ENCODE peak calls at places on chromosomes 11 and 22, in five cellular contexts. E is NCI-H774; B is GM04503; S is ascending aorta; X is activated naive CD4-positive, alpha-beta T cell treated with Interleukin-2 at 50 U/mL for 16 hours. M is an unnamed sample.

GRCh38 chr11:115439385-115439784 is 64.8 kb downstream of the CADM1 start:
- DNase-seq in E (no peak), S (no peak), B (no peak), X (no peak), M (no peak)

GRCh38 chr11:1508491-1508891 is 21.9 kb upstream of the MOB2 start:
- DNase-seq in B (no peak), X (no peak), S (no peak), E (no peak), M (no peak)

GRCh38 chr11:111707039-111707690 is 59.0 kb downstream of the PPP2R1B start:
- DNase-seq in B (no peak), E (no peak), S (no peak), X (no peak), M (no peak)

GRCh38 chr11:29173660-29174062 is 843.2 kb downstream of the KCNA4 start:
- DNase-seq in S (no peak), B (peak; percentile 54), E (no peak), X (no peak), M (no peak)

GRCh38 chr11:86955674-86956522 is 703 bp upstream of the FZD4 start:
- DNase-seq in B (no peak), S (peak; percentile 44), X (peak; percentile 21), E (peak; percentile 72), M (peak; percentile 44)

GRCh38 chr11:67372993-67373915 is at the start of gene CLCF1:
- DNase-seq in X (peak; percentile 75), B (peak; percentile 56), S (no peak), E (peak; percentile 8), M (peak; percentile 46)

GRCh38 chr11:28071305-28071704 is 36.7 kb downstream of the KIF18A start:
- DNase-seq in E (no peak), X (no peak), B (no peak), S (no peak), M (no peak)

GRCh38 chr11:107018274-107018901 is at the start of gene GUCY1A2:
- DNase-seq in X (no peak), S (no peak), E (no peak), B (no peak), M (no peak)

GRCh38 chr11:87463486-87464102 is 425.9 kb downstream of the TMEM135 start:
- DNase-seq in E (peak; percentile 53), X (no peak), S (no peak), B (no peak), M (no peak)

GRCh38 chr22:24133187-24133965 is 47.9 kb upstream of the SUSD2 start:
- DNase-seq in S (no peak), X (peak; percentile 7), B (no peak), E (no peak), M (no peak)

GRCh38 chr11:29005401-29005980 is 897.3 kb downstream of the METTL15 start:
- DNase-seq in X (no peak), E (no peak), S (no peak), B (no peak), M (no peak)

GRCh38 chr22:41436322-41437113 is 10.1 kb downstream of the TOB2 start:
- DNase-seq in X (no peak), B (no peak), S (no peak), E (no peak), M (no peak)

GRCh38 chr11:103609117-103610066 is 427.0 kb upstream of the DDI1 start:
- DNase-seq in X (no peak), E (no peak), B (peak; percentile 73), S (no peak), M (no peak)

GRCh38 chr22:43389227-43389836 is 22.5 kb upstream of the MPPED1 start:
- DNase-seq in B (no peak), X (no peak), S (no peak), E (no peak), M (no peak)

GRCh38 chr11:64562723-64563351 is 28.2 kb upstream of the SLC22A12 start:
- DNase-seq in S (no peak), B (no peak), E (no peak), X (no peak), M (no peak)

GRCh38 chr11:29217901-29218300 is 798.9 kb downstream of the KCNA4 start:
- DNase-seq in B (no peak), X (no peak), S (no peak), E (no peak), M (no peak)

GRCh38 chr11:88320149-88320559 is 17.4 kb downstream of the CTSC start:
- DNase-seq in E (no peak), S (no peak), B (peak; percentile 88), X (no peak), M (no peak)

GRCh38 chr11:69350596-69350995 is 56.6 kb downstream of the MYEOV start:
- DNase-seq in X (no peak), B (no peak), E (no peak), S (no peak), M (no peak)

GRCh38 chr22:50701428-50702154 is 29.0 kb downstream of the SHANK3 start:
- DNase-seq in B (no peak), X (no peak), S (no peak), E (no peak), M (no peak)

GRCh38 chr11:134024420-134025085 is 44.3 kb upstream of the JAM3 start:
- DNase-seq in E (no peak), B (no peak), X (no peak), S (no peak), M (no peak)

GRCh38 chr11:5004429-5005274 is 10.0 kb downstream of the OR51L1 start:
- DNase-seq in B (peak; percentile 8), S (no peak), X (no peak), E (peak; percentile 59), M (no peak)

M was measured in T-helper 2 cell treated with Interferon-gamma antibody and Interleukin-4, amounts not matched to agents 5 μg/mL and 100 μg/mL, for 36 hours.